ENCODE peak calls at places on chromosomes 2 and 18, in four cellular contexts. W is spleen, P is uterus, L is IMR-90. I is an unnamed sample.

GRCh38 chr2:24702800-24703199 is 90.4 kb downstream of the PTRHD1 start:
- DNase-seq in P (no peak), L (peak), W (no peak), I (no peak)

GRCh38 chr2:217951521-217952247 is 51.1 kb downstream of the TNS1 start:
- DNase-seq in P (peak), W (peak), L (no peak), I (no peak)

GRCh38 chr2:33377048-33377447 is 99.4 kb upstream of the RASGRP3 start:
- DNase-seq in W (no peak), L (no peak), P (no peak), I (no peak)

GRCh38 chr2:65402780-65403528 is 29.4 kb downstream of the SPRED2 start:
- DNase-seq in W (no peak), P (no peak), L (no peak), I (no peak)

GRCh38 chr18:32380559-32380958 is 90.1 kb downstream of the GAREM1 start:
- DNase-seq in P (no peak), L (no peak), W (no peak), I (peak)

GRCh38 chr2:2667690-2668089 is 336.6 kb upstream of the MYT1L start:
- DNase-seq in L (no peak), W (no peak), P (no peak), I (no peak)

GRCh38 chr2:237441605-237442004 is 27.6 kb upstream of the COL6A3 start:
- DNase-seq in P (peak), L (peak), W (no peak), I (no peak)

GRCh38 chr18:21398121-21398520 is 156.1 kb downstream of the GREB1L start:
- DNase-seq in W (no peak), L (no peak), P (no peak), I (no peak)

GRCh38 chr2:47899915-47900314 is 6.4 kb downstream of the FBXO11 start:
- DNase-seq in L (no peak), P (no peak), W (no peak), I (peak)

GRCh38 chr18:22342625-22343024 is 75.1 kb downstream of the CTAGE1 start:
- DNase-seq in W (no peak), L (peak), P (peak), I (no peak)

GRCh38 chr2:2834530-2835254 is 503.6 kb upstream of the MYT1L start:
- DNase-seq in P (no peak), W (peak), L (no peak), I (no peak)

GRCh38 chr18:39770399-39770798 is 2184.6 kb upstream of the PIK3C3 start:
- DNase-seq in L (no peak), W (no peak), P (no peak), I (no peak)

GRCh38 chr2:69612197-69612596 is 31.3 kb downstream of the AAK1 start:
- DNase-seq in W (no peak), P (no peak), L (no peak), I (peak)

GRCh38 chr2:127413782-127414743 is 4.2 kb upstream of the PROC start:
- DNase-seq in L (peak), P (no peak), W (no peak), I (no peak)

GRCh38 chr2:156427067-156427466 is 9.1 kb upstream of the GPD2 start:
- DNase-seq in W (no peak), L (no peak), P (no peak), I (no peak)

GRCh38 chr18:63267990-63268721 is 51.4 kb downstream of the BCL2 start:
- DNase-seq in W (no peak), L (no peak), P (no peak), I (no peak)

GRCh38 chr2:72891091-72891818 is 4.0 kb downstream of the SPR start:
- DNase-seq in W (no peak), L (peak), P (no peak), I (no peak)

GRCh38 chr2:163345795-163346573 is 389.8 kb downstream of the FIGN start:
- DNase-seq in W (no peak), P (no peak), L (peak), I (peak)

GRCh38 chr2:133884739-133885381 is 316.6 kb upstream of the NCKAP5 start:
- DNase-seq in W (no peak), P (no peak), L (peak), I (peak)

GRCh38 chr2:41657231-41657630 is 390.6 kb upstream of the PKDCC start:
- DNase-seq in W (no peak), P (no peak), L (no peak), I (no peak)

GRCh38 chr2:43905871-43906270 is 67.1 kb downstream of the ABCG8 start:
- DNase-seq in W (no peak), P (no peak), L (no peak), I (no peak)

GRCh38 chr2:118016911-118017310 is 3.0 kb upstream of the CCDC93 start:
- DNase-seq in P (no peak), W (no peak), L (no peak), I (peak)

GRCh38 chr2:43112155-43112554 is 114.3 kb downstream of the ZFP36L2 start:
- DNase-seq in L (no peak), P (no peak), W (no peak), I (no peak)

GRCh38 chr2:3648652-3649177 is 9.3 kb upstream of the ALLC start:
- DNase-seq in W (peak), L (no peak), P (no peak), I (no peak)

GRCh38 chr2:36356199-36356989 is 816 bp downstream of the CRIM1 start:
- DNase-seq in P (peak), L (peak), W (peak), I (peak)

GRCh38 chr2:9336209-9336533 is 87.2 kb downstream of the ITGB1BP1 start:
- DNase-seq in W (no peak), P (no peak), L (peak), I (no peak)

GRCh38 chr18:77071711-77072292 is 60.8 kb downstream of the MBP start:
- DNase-seq in P (peak), W (no peak), L (peak), I (no peak)

DNA sequence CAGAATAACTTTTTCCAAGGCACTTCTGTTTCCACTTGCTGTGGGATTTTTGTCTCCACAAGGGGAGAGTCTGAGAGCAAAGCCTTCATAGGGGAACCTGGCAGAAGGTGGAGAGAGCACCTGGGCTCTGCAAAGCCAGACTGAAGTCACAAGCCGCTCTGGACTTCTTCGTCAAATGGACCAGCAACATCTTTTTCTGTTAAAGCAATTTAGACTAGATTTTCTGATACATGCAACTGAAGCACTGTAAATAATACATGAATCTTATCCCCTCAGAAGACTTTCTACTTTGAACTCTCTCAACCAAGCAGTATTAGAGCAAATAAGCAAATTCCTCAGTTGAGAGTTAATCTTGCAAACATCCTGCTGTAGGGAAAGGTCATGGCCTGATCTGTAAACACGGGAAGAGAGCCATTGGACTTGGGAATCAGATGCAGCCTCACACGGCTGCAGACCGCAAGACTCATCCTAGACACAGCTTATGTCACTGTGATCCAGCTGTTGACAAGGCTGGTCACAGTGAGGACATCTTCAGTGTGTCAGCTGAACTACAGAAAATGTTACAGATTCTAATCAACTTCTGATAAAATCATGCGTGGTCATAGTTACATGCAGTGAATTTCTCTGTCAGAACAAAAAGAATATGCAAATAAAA is 3.2 kb downstream of the SH3YL1 start:
- DNase-seq in L (peak), W (no peak), P (no peak), I (no peak)
- TF ChIP-seq POLR2A in L (no peak), W (no peak), P (no peak), I (no peak)

GRCh38 chr2:170462433-170463205 is 252.5 kb upstream of the SP5 start:
- DNase-seq in W (no peak), L (no peak), P (no peak), I (peak)
- TF ChIP-seq POLR2A in W (no peak), L (no peak), P (no peak), I (no peak)

GRCh38 chr2:190965580-190966222 is 48.3 kb downstream of the STAT1 start:
- DNase-seq in P (no peak), W (no peak), L (no peak), I (no peak)
- TF ChIP-seq POLR2A in P (no peak), W (no peak), L (no peak), I (no peak)

DNA sequence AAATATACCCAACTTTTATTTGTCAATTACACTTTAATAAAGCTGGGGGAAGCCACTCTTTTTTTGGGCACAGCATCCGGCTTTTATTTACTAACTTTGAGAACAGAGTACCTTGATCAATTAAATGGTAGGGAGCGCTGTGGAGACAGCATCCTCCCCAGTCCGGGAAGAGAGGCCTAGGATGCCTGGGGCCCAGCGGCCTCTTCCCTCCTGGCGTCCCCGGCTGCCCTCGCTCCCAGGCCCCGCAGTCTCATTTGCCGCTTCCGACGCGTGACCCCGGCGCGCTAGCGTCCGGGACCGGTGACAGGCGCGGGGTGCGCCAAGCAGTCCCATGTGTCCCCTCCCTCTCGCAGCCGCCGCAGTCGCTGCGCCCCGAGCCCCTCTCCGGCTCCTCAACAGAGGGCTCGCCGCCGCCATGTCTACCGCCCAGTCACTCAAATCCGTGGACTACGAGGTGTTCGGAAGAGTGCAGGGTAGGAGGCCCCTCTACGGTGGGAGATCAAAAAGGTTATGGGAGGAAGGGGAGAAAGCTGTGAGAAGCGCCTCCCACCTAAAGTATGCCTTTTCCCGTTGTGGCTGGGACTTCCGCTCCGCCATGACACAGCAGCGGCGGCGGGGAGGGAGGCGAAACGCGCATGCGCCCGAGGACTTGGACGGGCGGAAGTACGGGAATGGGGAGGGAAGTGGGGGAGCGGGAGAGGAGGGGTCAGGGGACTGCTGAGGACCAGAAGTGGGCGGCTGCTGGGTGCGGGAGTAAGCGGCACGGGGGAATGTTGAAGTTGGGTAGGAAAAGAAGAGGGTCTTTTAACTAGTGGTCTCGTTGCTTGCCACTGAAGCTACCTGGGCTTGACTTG is at the start of gene ACYP2:
- DNase-seq in L (peak), W (peak), P (peak), I (peak)
- TF ChIP-seq POLR2A in L (peak), W (peak), P (peak), I (peak)